ENCODE peak calls at places on chromosomes 1 and 21, in nine cellular contexts. One of them, this sample, is unnamed.

GRCh38 chr1:26290416-26291261 is 10.8 kb downstream of the SH3BGRL3 start:
- DNase-seq in AG10803: no peak
- DNase-seq in GM12864: no peak
- DNase-seq in astrocyte of the spinal cord: no peak
- DNase-seq in AG04450: no peak
- DNase-seq in A673: no peak
- DNase-seq in lower lobe of right lung: no peak
- DNase-seq in GM12865: peak; percentile 24
- DNase-seq in fibroblast of lung: no peak
- DNase-seq in this sample: no peak

GRCh38 chr1:84345220-84345619 is 43.7 kb downstream of the SAMD13 start:
- DNase-seq in AG10803: peak; percentile 28
- DNase-seq in GM12864: no peak
- DNase-seq in astrocyte of the spinal cord: no peak
- DNase-seq in AG04450: no peak
- DNase-seq in A673: no peak
- DNase-seq in lower lobe of right lung: no peak
- DNase-seq in GM12865: no peak
- DNase-seq in fibroblast of lung: no peak
- DNase-seq in this sample: peak; percentile 70

GRCh38 chr21:42587036-42587435 is 66.4 kb upstream of the PDE9A start:
- DNase-seq in AG10803: no peak
- DNase-seq in GM12864: no peak
- DNase-seq in astrocyte of the spinal cord: no peak
- DNase-seq in AG04450: no peak
- DNase-seq in A673: no peak
- DNase-seq in lower lobe of right lung: no peak
- DNase-seq in GM12865: no peak
- DNase-seq in fibroblast of lung: no peak
- DNase-seq in this sample: no peak

GRCh38 chr1:41802532-41803501 is 115.9 kb downstream of the HIVEP3 start:
- DNase-seq in AG10803: peak; percentile 45
- DNase-seq in GM12864: peak; percentile 55
- DNase-seq in astrocyte of the spinal cord: no peak
- DNase-seq in AG04450: no peak
- DNase-seq in A673: no peak
- DNase-seq in lower lobe of right lung: peak; percentile 81
- DNase-seq in GM12865: peak; percentile 84
- DNase-seq in fibroblast of lung: no peak
- DNase-seq in this sample: no peak

GRCh38 chr1:171742577-171742922 is 685 bp upstream of the VAMP4 start:
- DNase-seq in AG10803: peak; percentile 43
- DNase-seq in GM12864: no peak
- DNase-seq in astrocyte of the spinal cord: no peak
- DNase-seq in AG04450: no peak
- DNase-seq in A673: peak; percentile 43
- DNase-seq in lower lobe of right lung: no peak
- DNase-seq in GM12865: no peak
- DNase-seq in fibroblast of lung: peak; percentile 54
- DNase-seq in this sample: peak; percentile 79

GRCh38 chr1:150925080-150925479 is 1.1 kb upstream of the SETDB1 start:
- DNase-seq in AG10803: no peak
- DNase-seq in GM12864: no peak
- DNase-seq in astrocyte of the spinal cord: no peak
- DNase-seq in AG04450: no peak
- DNase-seq in A673: no peak
- DNase-seq in lower lobe of right lung: peak; percentile 49
- DNase-seq in GM12865: peak; percentile 64
- DNase-seq in fibroblast of lung: no peak
- DNase-seq in this sample: no peak

GRCh38 chr1:179077396-179077795 is 4.5 kb upstream of the TOR3A start:
- DNase-seq in AG10803: peak; percentile 58
- DNase-seq in GM12864: no peak
- DNase-seq in astrocyte of the spinal cord: peak; percentile 27
- DNase-seq in AG04450: peak; percentile 43
- DNase-seq in A673: no peak
- DNase-seq in lower lobe of right lung: no peak
- DNase-seq in GM12865: no peak
- DNase-seq in fibroblast of lung: peak; percentile 75
- DNase-seq in this sample: no peak

GRCh38 chr1:109579044-109579443 is 30.6 kb downstream of the GNAI3 start:
- DNase-seq in AG10803: peak; percentile 39
- DNase-seq in GM12864: no peak
- DNase-seq in astrocyte of the spinal cord: peak; percentile 28
- DNase-seq in AG04450: no peak
- DNase-seq in A673: no peak
- DNase-seq in lower lobe of right lung: no peak
- DNase-seq in GM12865: no peak
- DNase-seq in fibroblast of lung: peak; percentile 57
- DNase-seq in this sample: peak; percentile 41

GRCh38 chr1:203359010-203359571 is 8.2 kb upstream of the FMOD start:
- DNase-seq in AG10803: peak; percentile 71
- DNase-seq in GM12864: no peak
- DNase-seq in astrocyte of the spinal cord: no peak
- DNase-seq in AG04450: no peak
- DNase-seq in A673: no peak
- DNase-seq in lower lobe of right lung: no peak
- DNase-seq in GM12865: no peak
- DNase-seq in fibroblast of lung: peak; percentile 6
- DNase-seq in this sample: peak; percentile 42

GRCh38 chr1:56330400-56331026 is 248.8 kb downstream of the PLPP3 start:
- DNase-seq in AG10803: peak; percentile 56
- DNase-seq in GM12864: no peak
- DNase-seq in astrocyte of the spinal cord: peak; percentile 80
- DNase-seq in AG04450: peak; percentile 48
- DNase-seq in A673: no peak
- DNase-seq in lower lobe of right lung: no peak
- DNase-seq in GM12865: peak; percentile 71
- DNase-seq in fibroblast of lung: peak; percentile 74
- DNase-seq in this sample: peak; percentile 53

GRCh38 chr1:63721531-63722189 is 52.2 kb upstream of the ROR1 start:
- DNase-seq in AG10803: no peak
- DNase-seq in GM12864: no peak
- DNase-seq in astrocyte of the spinal cord: no peak
- DNase-seq in AG04450: no peak
- DNase-seq in A673: peak; percentile 26
- DNase-seq in lower lobe of right lung: no peak
- DNase-seq in GM12865: no peak
- DNase-seq in fibroblast of lung: peak; percentile 68
- DNase-seq in this sample: peak; percentile 58

GRCh38 chr1:185063719-185064118 is 18.4 kb downstream of the RNF2 start:
- DNase-seq in AG10803: no peak
- DNase-seq in GM12864: no peak
- DNase-seq in astrocyte of the spinal cord: no peak
- DNase-seq in AG04450: no peak
- DNase-seq in A673: no peak
- DNase-seq in lower lobe of right lung: no peak
- DNase-seq in GM12865: no peak
- DNase-seq in fibroblast of lung: no peak
- DNase-seq in this sample: no peak

GRCh38 chr1:213829806-213830205 is 158.0 kb upstream of the PROX1 start:
- DNase-seq in AG10803: no peak
- DNase-seq in GM12864: no peak
- DNase-seq in astrocyte of the spinal cord: no peak
- DNase-seq in AG04450: no peak
- DNase-seq in A673: no peak
- DNase-seq in lower lobe of right lung: no peak
- DNase-seq in GM12865: no peak
- DNase-seq in fibroblast of lung: no peak
- DNase-seq in this sample: no peak

DNA sequence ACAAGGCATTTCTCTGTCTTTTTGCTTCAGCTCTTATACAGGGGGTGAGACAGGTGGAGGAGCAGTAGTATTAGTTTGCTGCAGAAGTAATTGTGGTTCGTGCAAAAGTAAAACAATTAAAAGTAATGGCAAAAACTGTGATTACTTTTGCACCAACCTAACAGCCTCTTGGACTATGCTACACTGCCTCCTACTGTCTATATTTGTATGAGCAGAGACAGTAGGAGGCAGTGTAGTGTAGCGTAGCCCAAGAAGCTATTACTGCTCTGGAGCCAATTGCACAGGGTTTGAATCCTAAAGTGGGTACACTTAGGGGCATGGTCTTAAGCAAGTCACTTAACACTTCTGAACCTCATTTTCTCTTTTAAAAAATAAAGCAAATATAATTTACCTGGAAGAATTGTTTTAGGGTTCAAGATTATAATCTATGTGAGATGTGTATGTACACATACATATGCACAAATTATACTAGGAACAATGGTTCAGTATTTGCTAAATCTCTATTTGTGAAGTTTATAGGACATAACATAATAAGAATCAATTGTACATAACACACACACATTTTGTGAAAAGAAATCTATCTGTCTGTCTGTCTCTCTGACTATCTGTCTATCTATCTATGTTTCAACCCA is 103.8 kb downstream of the BRINP3 start:
- DNase-seq in AG10803: no peak
- DNase-seq in GM12864: peak; percentile 4
- DNase-seq in astrocyte of the spinal cord: peak; percentile 14
- DNase-seq in AG04450: no peak
- DNase-seq in A673: peak; percentile 63
- DNase-seq in lower lobe of right lung: no peak
- DNase-seq in GM12865: peak; percentile 49
- DNase-seq in fibroblast of lung: peak; percentile 6
- DNase-seq in this sample: peak; percentile 37
- H3K4me3 ChIP-seq in AG10803: no peak overlapping the region
- H3K4me3 ChIP-seq in GM12864: no peak overlapping the region
- H3K4me3 ChIP-seq in astrocyte of the spinal cord: no peak overlapping the region
- H3K4me3 ChIP-seq in AG04450: no peak overlapping the region
- H3K4me3 ChIP-seq in A673: no peak overlapping the region
- H3K4me3 ChIP-seq in lower lobe of right lung: no peak overlapping the region
- H3K4me3 ChIP-seq in GM12865: no peak overlapping the region
- H3K4me3 ChIP-seq in fibroblast of lung: no peak overlapping the region
- H3K4me3 ChIP-seq in this sample: no peak overlapping the region

GRCh38 chr1:158329807-158330206 is 1.5 kb downstream of the CD1B start:
- DNase-seq in AG10803: no peak
- DNase-seq in GM12864: no peak
- DNase-seq in astrocyte of the spinal cord: no peak
- DNase-seq in AG04450: no peak
- DNase-seq in A673: peak; percentile 38
- DNase-seq in lower lobe of right lung: no peak
- DNase-seq in GM12865: peak; percentile 22
- DNase-seq in fibroblast of lung: no peak
- DNase-seq in this sample: no peak
- TF ChIP-seq CTCF in AG10803: no peak
- TF ChIP-seq CTCF in GM12864: peak; percentile 58
- TF ChIP-seq CTCF in astrocyte of the spinal cord: no peak
- TF ChIP-seq CTCF in AG04450: no peak
- TF ChIP-seq CTCF in A673: peak; percentile 56
- TF ChIP-seq CTCF in lower lobe of right lung: peak; percentile 33
- TF ChIP-seq CTCF in GM12865: peak; percentile 43
- TF ChIP-seq CTCF in fibroblast of lung: no peak
- TF ChIP-seq CTCF in this sample: no peak

GRCh38 chr1:15701784-15702183 is 17.7 kb downstream of the PLEKHM2 start:
- DNase-seq in AG10803: no peak
- DNase-seq in GM12864: no peak
- DNase-seq in astrocyte of the spinal cord: no peak
- DNase-seq in AG04450: no peak
- DNase-seq in A673: no peak
- DNase-seq in lower lobe of right lung: no peak
- DNase-seq in GM12865: no peak
- DNase-seq in fibroblast of lung: no peak
- DNase-seq in this sample: no peak

GRCh38 chr1:15705184-15705566 is 21.1 kb downstream of the PLEKHM2 start:
- DNase-seq in AG10803: no peak
- DNase-seq in GM12864: no peak
- DNase-seq in astrocyte of the spinal cord: no peak
- DNase-seq in AG04450: no peak
- DNase-seq in A673: no peak
- DNase-seq in lower lobe of right lung: no peak
- DNase-seq in GM12865: no peak
- DNase-seq in fibroblast of lung: no peak
- DNase-seq in this sample: no peak

GRCh38 chr1:15703562-15703961 is 19.4 kb downstream of the PLEKHM2 start:
- DNase-seq in AG10803: peak; percentile 91
- DNase-seq in GM12864: no peak
- DNase-seq in astrocyte of the spinal cord: peak; percentile 87
- DNase-seq in AG04450: peak; percentile 66
- DNase-seq in A673: peak; percentile 71
- DNase-seq in lower lobe of right lung: peak; percentile 61
- DNase-seq in GM12865: no peak
- DNase-seq in fibroblast of lung: peak; percentile 95
- DNase-seq in this sample: peak; percentile 89

GRCh38 chr1:15704526-15705183 is 20.5 kb downstream of the PLEKHM2 start:
- DNase-seq in AG10803: no peak
- DNase-seq in GM12864: no peak
- DNase-seq in astrocyte of the spinal cord: no peak
- DNase-seq in AG04450: no peak
- DNase-seq in A673: no peak
- DNase-seq in lower lobe of right lung: no peak
- DNase-seq in GM12865: no peak
- DNase-seq in fibroblast of lung: peak; percentile 35
- DNase-seq in this sample: no peak

GRCh38 chr1:15702722-15703550 is 18.8 kb downstream of the PLEKHM2 start:
- DNase-seq in AG10803: peak; percentile 32
- DNase-seq in GM12864: no peak
- DNase-seq in astrocyte of the spinal cord: no peak
- DNase-seq in AG04450: no peak
- DNase-seq in A673: no peak
- DNase-seq in lower lobe of right lung: no peak
- DNase-seq in GM12865: no peak
- DNase-seq in fibroblast of lung: no peak
- DNase-seq in this sample: no peak
- H3K4me3 ChIP-seq in AG10803: peak overlapping the region; percentile 8
- H3K4me3 ChIP-seq in GM12864: no peak overlapping the region
- H3K4me3 ChIP-seq in astrocyte of the spinal cord: no peak overlapping the region
- H3K4me3 ChIP-seq in AG04450: peak overlapping the region; percentile 0
- H3K4me3 ChIP-seq in A673: no peak overlapping the region
- H3K4me3 ChIP-seq in lower lobe of right lung: no peak overlapping the region
- H3K4me3 ChIP-seq in GM12865: no peak overlapping the region
- H3K4me3 ChIP-seq in fibroblast of lung: peak overlapping the region; percentile 10
- H3K4me3 ChIP-seq in this sample: no peak overlapping the region

GRCh38 chr21:34526236-34526617 is 14.2 kb upstream of the KCNE1 start:
- DNase-seq in AG10803: no peak
- DNase-seq in GM12864: no peak
- DNase-seq in astrocyte of the spinal cord: no peak
- DNase-seq in AG04450: no peak
- DNase-seq in A673: peak; percentile 3
- DNase-seq in lower lobe of right lung: no peak
- DNase-seq in GM12865: no peak
- DNase-seq in fibroblast of lung: no peak
- DNase-seq in this sample: no peak

GRCh38 chr21:34522284-34522683 is 10.3 kb upstream of the KCNE1 start:
- DNase-seq in AG10803: no peak
- DNase-seq in GM12864: no peak
- DNase-seq in astrocyte of the spinal cord: no peak
- DNase-seq in AG04450: no peak
- DNase-seq in A673: no peak
- DNase-seq in lower lobe of right lung: no peak
- DNase-seq in GM12865: no peak
- DNase-seq in fibroblast of lung: no peak
- DNase-seq in this sample: no peak

GRCh38 chr21:34526618-34527290 is 14.7 kb upstream of the KCNE1 start:
- DNase-seq in AG10803: peak; percentile 100
- DNase-seq in GM12864: no peak
- DNase-seq in astrocyte of the spinal cord: peak; percentile 100
- DNase-seq in AG04450: peak; percentile 100
- DNase-seq in A673: peak; percentile 85
- DNase-seq in lower lobe of right lung: peak; percentile 62
- DNase-seq in GM12865: peak; percentile 49
- DNase-seq in fibroblast of lung: peak; percentile 100
- DNase-seq in this sample: peak; percentile 99

GRCh38 chr21:34523019-34523418 is 11.0 kb upstream of the KCNE1 start:
- DNase-seq in AG10803: no peak
- DNase-seq in GM12864: no peak
- DNase-seq in astrocyte of the spinal cord: no peak
- DNase-seq in AG04450: no peak
- DNase-seq in A673: no peak
- DNase-seq in lower lobe of right lung: no peak
- DNase-seq in GM12865: no peak
- DNase-seq in fibroblast of lung: no peak
- DNase-seq in this sample: no peak

GRCh38 chr21:34524671-34525601 is 12.9 kb upstream of the KCNE1 start:
- DNase-seq in AG10803: peak; percentile 73
- DNase-seq in GM12864: no peak
- DNase-seq in astrocyte of the spinal cord: peak; percentile 68
- DNase-seq in AG04450: no peak
- DNase-seq in A673: no peak
- DNase-seq in lower lobe of right lung: no peak
- DNase-seq in GM12865: no peak
- DNase-seq in fibroblast of lung: peak; percentile 85
- DNase-seq in this sample: peak; percentile 51
- TF ChIP-seq CTCF in AG10803: peak; percentile 16
- TF ChIP-seq CTCF in GM12864: no peak
- TF ChIP-seq CTCF in astrocyte of the spinal cord: no peak
- TF ChIP-seq CTCF in AG04450: no peak
- TF ChIP-seq CTCF in A673: no peak
- TF ChIP-seq CTCF in lower lobe of right lung: no peak
- TF ChIP-seq CTCF in GM12865: no peak
- TF ChIP-seq CTCF in fibroblast of lung: no peak
- TF ChIP-seq CTCF in this sample: no peak

This sample was measured in foreskin fibroblast.